ENCODE peak calls at places on chromosomes 4 and X, in four cellular contexts. B is OCI-LY7, W is colonic mucosa, D is pancreas. G is an unnamed sample. For H3K4me1, the result is how much of the 10 kb centered on the place peaks cover.

GRCh38 chr4:41280010-41280409 is 23.3 kb downstream of the UCHL1 start:
- DNase-seq in B (no peak), W (no peak), D (no peak), G (no peak)

GRCh38 chr4:42519803-42520417 is 122.6 kb downstream of the SHISA3 start:
- DNase-seq in B (peak), W (peak), D (no peak), G (no peak)

GRCh38 chrX:129996120-129996519 is 13.7 kb downstream of the BCORL1 start:
- DNase-seq in B (no peak), W (no peak), D (no peak), G (no peak)

GRCh38 chr4:88360256-88360655 is 18.4 kb upstream of the HERC6 start:
- DNase-seq in B (no peak), W (no peak), D (no peak), G (no peak)

GRCh38 chr4:25863347-25863784 is 578 bp upstream of the SEL1L3 start:
- DNase-seq in B (peak), W (peak), D (peak), G (peak)

GRCh38 chrX:154458954-154459829 is 1.1 kb downstream of the PLXNA3 start:
- DNase-seq in B (peak), W (peak), D (no peak), G (no peak)

GRCh38 chrX:20032201-20032600 is 41.3 kb upstream of the BCLAF3 start:
- DNase-seq in B (no peak), W (no peak), D (no peak), G (no peak)

GRCh38 chr4:139676913-139677585 is 11.4 kb downstream of the MGST2 start:
- DNase-seq in B (no peak), W (no peak), D (no peak), G (no peak)

GRCh38 chr4:16024009-16024408 is 59.8 kb downstream of the PROM1 start:
- DNase-seq in B (no peak), W (no peak), D (no peak), G (no peak)

GRCh38 chrX:118751950-118752783 is 24.8 kb downstream of the IL13RA1 start:
- DNase-seq in B (no peak), W (no peak), D (no peak), G (no peak)

GRCh38 chr4:79331126-79331876 is 5.4 kb upstream of the NAA11 start:
- DNase-seq in B (no peak), W (peak), D (no peak), G (no peak)

GRCh38 chr4:165765053-165765452 is 108.0 kb upstream of the TLL1 start:
- DNase-seq in B (no peak), W (no peak), D (no peak), G (no peak)

GRCh38 chr4:11701978-11702377 is 273.3 kb upstream of the HS3ST1 start:
- DNase-seq in B (no peak), W (no peak), D (no peak), G (no peak)

GRCh38 chr4:156559346-156559745 is 412.3 kb downstream of the PDGFC start:
- DNase-seq in B (no peak), W (no peak), D (no peak), G (no peak)

GRCh38 chrX:141960573-141960972 is 56.9 kb downstream of the MAGEC1 start:
- DNase-seq in B (no peak), W (no peak), D (no peak), G (no peak)

GRCh38 chrX:11103006-11103405 is 8.1 kb upstream of the HCCS start:
- DNase-seq in B (no peak), W (no peak), D (no peak), G (no peak)

GRCh38 chrX:13050151-13050550 is 5.7 kb upstream of the FAM9C start:
- DNase-seq in B (no peak), W (no peak), D (no peak), G (no peak)
- H3K4me1 ChIP-seq in B (under half), W (under half), D (under half), G (under half)

DNA sequence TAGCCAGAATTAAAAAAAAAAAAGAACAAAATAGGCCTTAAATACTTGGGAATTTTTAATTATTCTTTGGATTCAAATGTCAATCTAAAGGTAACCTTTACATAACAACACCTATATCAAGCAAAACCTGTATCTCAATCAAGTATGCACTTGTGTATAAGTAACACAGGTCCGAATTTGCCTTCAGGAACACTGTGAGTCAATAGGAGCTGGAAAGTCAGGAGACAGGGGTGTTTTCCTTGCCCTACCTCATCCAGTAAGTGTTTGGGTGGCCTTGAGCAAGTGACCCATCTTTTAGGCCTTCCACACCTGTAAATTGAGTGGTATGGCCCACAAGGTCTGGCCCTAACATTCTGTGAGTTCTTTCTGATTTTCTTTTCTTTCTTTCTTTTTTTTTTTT is 40.8 kb upstream of the VEGFD start:
- DNase-seq in B (no peak), W (no peak), D (no peak), G (no peak)
- H3K4me1 ChIP-seq in B (under half), W (under half), D (under half), G (under half)

DNA sequence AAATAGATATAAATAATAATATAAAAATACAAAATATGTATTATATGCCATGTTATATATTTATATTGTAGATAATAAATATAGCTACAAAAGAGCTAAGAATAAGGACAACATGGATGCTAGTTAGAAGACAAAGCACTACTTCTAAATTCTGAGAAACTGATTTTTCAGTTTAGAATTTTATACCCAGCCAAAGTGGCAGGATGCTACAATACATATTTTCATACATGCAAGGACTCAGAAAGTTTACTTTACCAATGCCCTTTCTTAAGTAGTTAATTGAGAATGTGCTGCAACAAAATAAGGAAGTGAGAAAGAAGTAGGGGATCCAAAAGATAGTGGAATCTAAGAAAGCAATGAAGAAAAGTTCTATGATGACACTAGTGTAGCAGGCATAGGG is 64.5 kb downstream of the PDE5A start:
- DNase-seq in B (no peak), W (no peak), D (no peak), G (no peak)
- H3K4me1 ChIP-seq in B (under half), W (under half), D (under half), G (under half)

DNA sequence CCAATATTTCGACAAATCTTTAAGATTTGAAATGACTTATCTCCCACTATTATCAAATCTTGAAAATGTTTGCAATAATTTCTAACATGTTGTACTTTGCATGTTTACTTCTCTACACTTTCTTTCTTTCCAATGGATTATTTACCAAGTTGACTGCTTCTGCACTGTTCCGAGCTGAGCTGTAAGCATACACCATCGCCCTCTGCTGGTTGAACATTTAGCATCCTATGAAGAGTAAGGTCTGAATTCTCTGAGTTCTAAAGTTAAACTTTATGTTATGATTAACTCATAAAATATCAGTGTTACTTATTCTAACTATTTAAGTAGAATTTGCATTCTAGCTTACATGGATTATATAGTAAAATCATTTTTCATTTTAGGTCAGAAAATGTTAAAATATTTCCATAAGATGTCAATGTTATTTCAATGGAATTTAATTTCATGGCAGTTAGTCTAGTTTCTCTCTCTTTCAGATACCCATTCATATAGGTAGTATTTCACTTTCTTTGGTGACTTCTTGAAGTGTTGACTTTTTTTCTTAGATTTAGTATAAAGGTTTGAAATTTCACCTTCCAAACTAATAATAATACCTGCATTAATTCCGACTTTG is 137.4 kb downstream of the DKK2 start:
- DNase-seq in B (peak), W (peak), D (no peak), G (no peak)
- H3K4me1 ChIP-seq in B (under half), W (under half), D (under half), G (under half)

GRCh38 chr4:92421920-92422319 is 118.2 kb downstream of the GRID2 start:
- DNase-seq in B (no peak), W (no peak), D (no peak), G (no peak)
- H3K4me1 ChIP-seq in B (under half), W (under half), D (under half), G (under half)

GRCh38 chrX:41720125-41720780 is 3.7 kb upstream of the GPR82 start:
- DNase-seq in B (peak), W (no peak), D (no peak), G (no peak)
- H3K4me1 ChIP-seq in B (under half), W (under half), D (under half), G (under half)

GRCh38 chr4:81807386-81807785 is 335.7 kb upstream of the RASGEF1B start:
- DNase-seq in B (no peak), W (no peak), D (no peak), G (no peak)
- H3K4me1 ChIP-seq in B (under half), W (under half), D (under half), G (under half)

GRCh38 chrX:148592595-148592994 is 92.2 kb downstream of the AFF2 start:
- DNase-seq in B (no peak), W (no peak), D (no peak), G (no peak)
- H3K4me1 ChIP-seq in B (half or more), W (under half), D (under half), G (under half)